ENCODE peak calls at places on chromosomes 5 and 9, in five cellular contexts. N, K, H, U and M are unnamed samples. For H3K4me1, the result is how much of the 10 kb centered on the place peaks cover.

GRCh38 chr5:159850192-159850573 is 66.1 kb upstream of the ADRA1B start:
- DNase-seq in H (peak), K (no peak), U (peak), N (no peak), M (no peak)

GRCh38 chr5:68216737-68217231 is 1.2 kb downstream of the PIK3R1 start:
- DNase-seq in K (no peak), U (no peak), H (no peak), N (no peak), M (no peak)

GRCh38 chr5:126780165-126780827 is 3.4 kb downstream of the LMNB1 start:
- DNase-seq in N (peak), H (no peak), U (no peak), K (no peak), M (no peak)

GRCh38 chr5:2259494-2260107 is 376.9 kb upstream of the IRX4 start:
- DNase-seq in K (no peak), H (no peak), U (no peak), N (no peak), M (no peak)

GRCh38 chr5:73370620-73371583 is 77.7 kb downstream of the FOXD1 start:
- DNase-seq in U (no peak), K (no peak), H (peak), N (no peak), M (no peak)

GRCh38 chr9:18138676-18139075 is 335.3 kb upstream of the ADAMTSL1 start:
- DNase-seq in N (no peak), H (no peak), K (no peak), U (no peak), M (no peak)

GRCh38 chr5:150289551-150290390 is at the start of gene CAMK2A:
- DNase-seq in H (no peak), K (no peak), N (no peak), U (no peak), M (no peak)

GRCh38 chr9:37566716-37567115 is 9.5 kb downstream of the FBXO10 start:
- DNase-seq in H (no peak), K (no peak), U (no peak), N (no peak), M (no peak)

GRCh38 chr9:130446111-130446861 is 1.5 kb downstream of the ASS1 start:
- DNase-seq in H (peak), N (peak), K (peak), U (peak), M (peak)

GRCh38 chr5:127233590-127233989 is 57.0 kb upstream of the MEGF10 start:
- DNase-seq in N (no peak), U (no peak), H (no peak), K (no peak), M (no peak)

GRCh38 chr5:106680330-106680729 is 990.4 kb downstream of the EFNA5 start:
- DNase-seq in N (no peak), U (no peak), H (no peak), K (no peak), M (no peak)

GRCh38 chr5:128009399-128009798 is 74.2 kb upstream of the SLC12A2 start:
- DNase-seq in K (no peak), N (no peak), H (no peak), U (no peak), M (no peak)

GRCh38 chr9:85547574-85547973 is 194.2 kb downstream of the AGTPBP1 start:
- DNase-seq in N (no peak), H (no peak), K (no peak), U (no peak), M (no peak)

GRCh38 chr5:35851282-35851681 is 5.4 kb upstream of the IL7R start:
- DNase-seq in K (no peak), N (no peak), H (no peak), U (no peak), M (no peak)

GRCh38 chr5:35849850-35850249 is 6.8 kb upstream of the IL7R start:
- DNase-seq in U (no peak), H (no peak), N (no peak), K (no peak), M (no peak)

GRCh38 chr5:35854248-35854647 is 2.4 kb upstream of the IL7R start:
- DNase-seq in H (no peak), N (no peak), U (no peak), K (no peak), M (no peak)

GRCh38 chr5:35853652-35854051 is 3.0 kb upstream of the IL7R start:
- DNase-seq in N (no peak), H (no peak), U (no peak), K (no peak), M (peak)

DNA sequence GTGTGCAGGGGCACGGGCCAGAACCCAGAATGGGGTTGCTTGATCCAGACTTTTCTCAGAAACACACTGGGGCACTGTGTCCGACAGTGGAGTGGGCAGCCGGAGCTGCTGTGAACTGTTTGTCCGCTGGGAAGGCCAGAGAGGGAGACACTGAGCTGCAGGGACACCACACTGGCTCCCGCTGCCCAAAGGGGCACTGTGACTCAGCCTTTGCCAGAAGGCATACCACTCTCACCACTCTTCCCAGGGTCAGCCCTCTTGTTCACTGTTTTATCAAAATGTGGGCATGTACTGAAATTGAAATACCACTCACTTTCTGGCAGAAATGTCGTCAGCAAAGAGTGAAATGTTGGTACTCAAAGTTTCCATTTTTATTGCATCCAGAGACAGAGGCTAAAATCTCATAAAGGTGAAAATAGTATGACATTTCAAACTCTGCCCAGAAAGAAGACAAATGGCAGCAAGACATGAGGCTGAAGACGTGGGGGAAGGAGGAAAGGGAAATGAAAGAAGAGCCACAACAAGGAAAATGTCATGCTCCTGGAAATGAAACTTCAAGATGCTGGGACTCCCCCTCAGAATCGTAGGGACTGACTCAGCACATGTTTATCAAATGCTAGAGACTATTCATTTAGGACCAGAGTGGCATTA is 4.5 kb upstream of the IL7R start:
- DNase-seq in U (no peak), H (peak), N (no peak), K (no peak), M (peak)
- H3K4me3 ChIP-seq in U (no peak), H (no peak), N (no peak), K (no peak), M (no peak)

GRCh38 chr5:87949665-87950640 is 318.7 kb downstream of the TMEM161B start:
- DNase-seq in H (no peak), N (no peak), K (no peak), U (no peak), M (no peak)

GRCh38 chr5:87951661-87952060 is 317.0 kb downstream of the TMEM161B start:
- DNase-seq in N (no peak), U (no peak), K (no peak), H (no peak), M (no peak)

GRCh38 chr5:87954121-87954520 is 314.5 kb downstream of the TMEM161B start:
- DNase-seq in N (no peak), U (no peak), K (no peak), H (no peak), M (no peak)
- H3K27ac ChIP-seq in N (no peak), U (no peak), K (no peak), H (no peak), M (no peak)

GRCh38 chr9:20662156-20662555 is 21.9 kb upstream of the FOCAD start:
- DNase-seq in K (no peak), H (no peak), N (no peak), U (no peak), M (no peak)

GRCh38 chr9:20658677-20659473 is 25.2 kb upstream of the FOCAD start:
- DNase-seq in N (no peak), K (no peak), H (no peak), U (no peak), M (no peak)

GRCh38 chr9:20663133-20663532 is 20.9 kb upstream of the FOCAD start:
- DNase-seq in H (no peak), N (no peak), U (no peak), K (no peak), M (no peak)

GRCh38 chr9:20659474-20659962 is 24.5 kb upstream of the FOCAD start:
- DNase-seq in N (no peak), H (no peak), U (no peak), K (no peak), M (no peak)

DNA sequence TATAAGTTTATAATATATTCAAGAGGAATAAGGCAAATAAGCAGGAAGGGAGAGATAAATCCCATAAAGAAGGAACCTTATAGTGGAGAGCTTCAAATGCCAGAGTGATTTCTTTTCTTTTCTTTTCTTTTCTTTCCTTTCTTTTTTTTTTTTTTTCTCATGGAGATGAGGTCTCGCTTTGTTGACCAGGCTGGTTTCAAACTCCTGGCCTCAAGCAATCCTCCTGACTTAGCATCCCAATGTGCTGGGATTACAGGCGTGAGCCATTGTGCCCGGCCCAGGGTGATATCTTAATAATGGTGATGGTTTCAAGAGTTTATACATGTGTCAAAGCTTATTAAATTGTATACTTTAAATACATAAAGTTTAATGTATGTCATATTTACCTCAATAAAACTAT is 19.6 kb upstream of the FOCAD start:
- DNase-seq in K (no peak), H (no peak), N (no peak), U (no peak), M (no peak)
- H3K4me1 ChIP-seq in K (under half), H (under half), N (under half), U (under half), M (under half)

DNA sequence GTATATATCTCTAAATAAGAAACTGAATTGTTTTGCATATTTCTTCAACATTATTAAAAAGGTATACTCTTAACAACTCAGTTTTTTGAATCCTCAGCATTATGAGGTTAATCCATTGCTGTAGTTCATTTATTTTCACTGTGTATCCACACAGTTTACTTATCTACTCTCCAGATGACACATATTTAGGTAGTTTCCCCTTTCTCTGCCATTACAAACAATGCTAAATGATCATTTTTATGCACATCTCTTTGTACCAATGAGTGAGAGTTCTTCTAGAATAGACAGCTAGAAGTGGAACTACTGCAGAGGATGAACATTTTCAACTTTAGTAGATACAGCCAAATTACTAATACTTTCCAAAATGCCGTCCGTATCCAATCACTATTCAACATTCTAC is 11.6 kb downstream of the AFF4 start:
- DNase-seq in K (no peak), U (no peak), H (no peak), N (no peak), M (no peak)
- H3K4me3 ChIP-seq in K (no peak), U (no peak), H (no peak), N (no peak), M (no peak)

DNA sequence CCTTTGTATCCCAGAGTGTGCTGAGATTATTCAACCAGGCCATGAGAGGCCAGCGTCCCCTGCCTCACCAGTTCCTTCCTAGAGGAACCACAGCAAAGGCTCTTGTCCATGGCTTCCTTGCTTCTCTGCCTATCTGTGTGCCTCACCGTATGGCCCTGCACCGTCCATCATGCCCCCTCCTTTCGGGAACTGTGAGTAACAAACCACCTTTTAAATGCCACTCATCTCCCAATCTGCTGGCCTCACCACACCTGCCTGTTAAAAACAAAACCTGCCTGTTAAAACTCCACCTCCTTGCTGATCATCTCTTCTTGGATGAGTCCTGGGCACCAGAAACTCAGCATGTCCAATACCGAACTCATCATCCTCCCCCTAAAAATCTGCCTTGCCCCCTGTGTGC is 4.4 kb upstream of the OR2Y1 start:
- DNase-seq in N (no peak), U (no peak), K (no peak), H (no peak), M (no peak)
- H3K27ac ChIP-seq in N (no peak), U (no peak), K (no peak), H (no peak), M (no peak)

GRCh38 chr9:131737426-131737825 is 2.5 kb downstream of the RAPGEF1 start:
- DNase-seq in U (no peak), H (no peak), K (no peak), N (no peak), M (no peak)

GRCh38 chr9:131738293-131738692 is 1.6 kb downstream of the RAPGEF1 start:
- DNase-seq in K (no peak), H (no peak), U (no peak), N (no peak), M (no peak)

GRCh38 chr9:131734781-131735180 is 5.1 kb downstream of the RAPGEF1 start:
- DNase-seq in H (no peak), N (no peak), U (no peak), K (no peak), M (no peak)

GRCh38 chr9:131735238-131736181 is 4.4 kb downstream of the RAPGEF1 start:
- DNase-seq in K (no peak), U (no peak), N (peak), H (no peak), M (no peak)

GRCh38 chr9:131736440-131736839 is 3.4 kb downstream of the RAPGEF1 start:
- DNase-seq in N (no peak), U (no peak), K (no peak), H (no peak), M (no peak)
- H3K4me1 ChIP-seq in N (half or more), U (half or more), K (under half), H (half or more), M (under half)

DNA sequence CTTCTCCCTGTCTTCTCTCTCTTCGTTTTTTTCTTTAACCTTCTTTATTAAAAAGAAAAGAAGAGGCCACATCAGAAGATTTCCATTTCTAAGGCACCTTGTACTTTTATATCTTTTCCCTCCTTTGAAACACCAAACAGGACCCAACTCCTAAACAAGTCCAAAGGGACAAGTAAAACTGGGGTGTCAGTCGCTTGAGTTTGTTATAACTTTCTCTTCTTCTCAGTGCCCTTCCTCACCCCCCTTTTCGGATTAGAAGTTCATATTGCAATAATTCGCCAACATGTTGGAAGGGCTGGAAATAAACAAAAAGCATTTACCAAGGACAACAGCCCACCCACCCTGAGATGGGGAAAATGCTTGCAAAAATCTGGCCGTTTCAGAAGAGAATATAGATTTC is 148.9 kb upstream of the KLF4 start:
- DNase-seq in K (no peak), U (no peak), N (no peak), H (no peak), M (no peak)
- H3K4me3 ChIP-seq in K (peak), U (peak), N (peak), H (no peak), M (peak)

DNA sequence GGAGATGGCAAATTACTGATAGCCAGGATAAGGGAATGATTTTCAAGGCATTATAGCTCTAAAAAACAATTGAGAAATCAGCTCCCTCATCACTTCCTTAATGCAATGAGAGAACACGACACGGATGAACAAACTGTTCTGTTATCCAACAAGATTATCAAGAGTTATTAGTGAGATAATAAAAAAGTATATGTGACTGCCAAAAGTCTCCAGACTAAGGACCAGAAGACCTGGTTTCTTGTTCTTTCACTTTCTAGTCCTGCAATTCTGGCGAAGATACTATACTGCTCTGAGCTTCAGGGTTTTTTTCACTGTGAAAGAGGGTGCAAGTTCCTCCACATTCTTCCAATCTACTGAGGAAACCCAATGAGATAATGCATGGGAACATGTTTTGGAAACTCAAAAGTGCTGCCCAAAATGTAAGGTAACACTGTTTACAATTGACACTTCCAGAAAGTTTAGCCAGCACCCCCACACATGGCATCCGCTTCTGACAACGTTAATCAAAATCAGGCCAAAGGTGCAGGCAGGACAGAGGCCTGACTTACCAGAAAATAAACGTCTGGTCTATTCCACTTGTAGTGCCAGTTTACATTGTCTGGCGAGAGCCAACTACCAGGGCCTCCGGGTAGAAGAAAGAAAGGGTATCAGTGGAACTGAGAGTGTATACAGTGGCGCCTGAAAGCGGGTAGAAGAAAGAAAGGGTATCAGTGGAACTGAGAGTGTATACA is 254.3 kb downstream of the DOCK8 start:
- DNase-seq in H (peak), K (no peak), N (no peak), U (no peak), M (no peak)
- H3K27ac ChIP-seq in H (peak), K (peak), N (peak), U (no peak), M (peak)

GRCh38 chr9:114383866-114384231 is 3.9 kb downstream of the AKNA start:
- DNase-seq in H (no peak), N (no peak), K (no peak), U (no peak), M (no peak)
- H3K4me1 ChIP-seq in H (under half), N (half or more), K (under half), U (under half), M (under half)

DNA sequence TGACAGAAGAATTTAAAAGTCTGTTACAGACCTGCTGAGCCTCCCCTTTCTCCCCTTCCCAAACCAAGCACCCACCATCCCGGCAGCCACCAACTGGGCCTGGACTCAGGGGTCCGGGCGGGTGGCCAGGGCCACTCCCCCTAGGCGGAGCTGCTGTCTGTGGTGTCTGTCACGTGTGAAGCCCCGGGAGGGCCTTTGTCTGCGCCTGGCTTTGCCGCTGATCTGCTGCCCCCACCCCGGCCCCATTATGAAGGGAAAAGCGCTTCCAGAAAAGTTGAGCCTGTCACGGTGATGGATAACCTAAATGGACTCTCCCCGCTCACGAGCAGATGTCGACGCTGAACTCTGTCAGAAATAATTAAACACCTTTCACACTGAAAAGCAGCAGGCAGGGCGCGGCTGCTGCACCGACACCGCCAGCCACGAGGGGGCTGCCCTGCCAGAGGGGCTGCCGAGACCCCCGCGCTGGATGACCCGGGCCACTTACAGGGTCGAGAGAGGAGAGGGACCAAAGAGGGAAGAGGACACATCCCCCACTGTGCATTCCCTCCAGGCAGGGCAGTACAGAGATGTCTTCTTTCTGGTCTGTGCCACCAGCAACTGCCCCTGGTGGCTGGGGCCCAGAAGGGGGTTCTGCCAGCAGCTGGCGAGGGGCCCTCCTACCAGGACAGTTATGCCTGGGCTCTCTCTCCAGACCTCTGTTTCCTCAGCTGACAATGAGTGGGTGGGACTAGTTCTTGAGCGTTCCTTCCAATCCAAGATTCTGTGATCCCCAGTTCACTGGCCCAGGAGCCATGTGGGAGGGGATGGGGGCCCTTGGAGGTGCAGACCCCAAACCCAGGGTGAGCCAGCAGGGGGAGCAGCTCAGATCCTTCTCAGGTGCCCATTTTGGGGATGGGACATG is 36.0 kb upstream of the BARHL1 start:
- DNase-seq in K (no peak), H (no peak), U (peak), N (no peak), M (no peak)
- H3K4me3 ChIP-seq in K (no peak), H (no peak), U (peak), N (peak), M (no peak)